ENCODE peak calls at places on chromosomes 3 and 15, in eight cellular contexts. One of them, this sample, is unnamed.
A peak's percentile ranks its signal among the peaks of the same experiment; 100 is the strongest.

GRCh38 chr15:33492434-33493052 is 181.8 kb downstream of the RYR3 start:
- DNase-seq in progenitor cell of endocrine pancreas: no peak
- DNase-seq in IMR-90: no peak
- DNase-seq in foreskin fibroblast: no peak
- DNase-seq in AG09319: no peak
- DNase-seq in AG09309: no peak
- DNase-seq in GM10248: no peak
- DNase-seq in CD4-positive, alpha-beta T cell: no peak
- DNase-seq in this sample: no peak

GRCh38 chr3:55166577-55167555 is 239.0 kb upstream of the LRTM1 start:
- DNase-seq in progenitor cell of endocrine pancreas: no peak
- DNase-seq in AG09319: no peak
- DNase-seq in foreskin fibroblast: peak; percentile 63
- DNase-seq in AG09309: no peak
- DNase-seq in IMR-90: peak; percentile 57
- DNase-seq in GM10248: no peak
- DNase-seq in CD4-positive, alpha-beta T cell: no peak
- DNase-seq in this sample: no peak

GRCh38 chr3:44117736-44118135 is 124.0 kb upstream of the TOPAZ1 start:
- DNase-seq in CD4-positive, alpha-beta T cell: no peak
- DNase-seq in AG09319: no peak
- DNase-seq in progenitor cell of endocrine pancreas: no peak
- DNase-seq in AG09309: no peak
- DNase-seq in IMR-90: no peak
- DNase-seq in foreskin fibroblast: no peak
- DNase-seq in GM10248: no peak
- DNase-seq in this sample: no peak

GRCh38 chr3:30315452-30315851 is 290.9 kb upstream of the TGFBR2 start:
- DNase-seq in AG09309: no peak
- DNase-seq in IMR-90: peak; percentile 44
- DNase-seq in AG09319: no peak
- DNase-seq in progenitor cell of endocrine pancreas: no peak
- DNase-seq in CD4-positive, alpha-beta T cell: no peak
- DNase-seq in foreskin fibroblast: peak; percentile 77
- DNase-seq in GM10248: no peak
- DNase-seq in this sample: no peak

GRCh38 chr3:133805384-133805701 is 272 bp upstream of the SRPRB start:
- DNase-seq in CD4-positive, alpha-beta T cell: no peak
- DNase-seq in AG09319: no peak
- DNase-seq in foreskin fibroblast: no peak
- DNase-seq in AG09309: no peak
- DNase-seq in progenitor cell of endocrine pancreas: no peak
- DNase-seq in GM10248: no peak
- DNase-seq in IMR-90: no peak
- DNase-seq in this sample: no peak

GRCh38 chr3:71142440-71143161 is 440.9 kb downstream of the FOXP1 start:
- DNase-seq in foreskin fibroblast: no peak
- DNase-seq in AG09309: no peak
- DNase-seq in IMR-90: peak; percentile 34
- DNase-seq in AG09319: no peak
- DNase-seq in progenitor cell of endocrine pancreas: no peak
- DNase-seq in GM10248: no peak
- DNase-seq in CD4-positive, alpha-beta T cell: no peak
- DNase-seq in this sample: no peak

GRCh38 chr3:15638193-15638890 is 36.8 kb downstream of the BTD start:
- DNase-seq in progenitor cell of endocrine pancreas: no peak
- DNase-seq in IMR-90: peak; percentile 57
- DNase-seq in AG09319: no peak
- DNase-seq in foreskin fibroblast: peak; percentile 59
- DNase-seq in AG09309: no peak
- DNase-seq in GM10248: no peak
- DNase-seq in CD4-positive, alpha-beta T cell: no peak
- DNase-seq in this sample: no peak

GRCh38 chr3:175512700-175513099 is 653.6 kb downstream of the NAALADL2 start:
- DNase-seq in progenitor cell of endocrine pancreas: no peak
- DNase-seq in CD4-positive, alpha-beta T cell: no peak
- DNase-seq in GM10248: no peak
- DNase-seq in foreskin fibroblast: no peak
- DNase-seq in AG09309: no peak
- DNase-seq in AG09319: no peak
- DNase-seq in IMR-90: no peak
- DNase-seq in this sample: no peak

GRCh38 chr3:195773956-195774537 is 37.7 kb downstream of the MUC4 start:
- DNase-seq in GM10248: no peak
- DNase-seq in AG09319: no peak
- DNase-seq in AG09309: no peak
- DNase-seq in IMR-90: no peak
- DNase-seq in progenitor cell of endocrine pancreas: no peak
- DNase-seq in foreskin fibroblast: no peak
- DNase-seq in CD4-positive, alpha-beta T cell: no peak
- DNase-seq in this sample: no peak

DNA sequence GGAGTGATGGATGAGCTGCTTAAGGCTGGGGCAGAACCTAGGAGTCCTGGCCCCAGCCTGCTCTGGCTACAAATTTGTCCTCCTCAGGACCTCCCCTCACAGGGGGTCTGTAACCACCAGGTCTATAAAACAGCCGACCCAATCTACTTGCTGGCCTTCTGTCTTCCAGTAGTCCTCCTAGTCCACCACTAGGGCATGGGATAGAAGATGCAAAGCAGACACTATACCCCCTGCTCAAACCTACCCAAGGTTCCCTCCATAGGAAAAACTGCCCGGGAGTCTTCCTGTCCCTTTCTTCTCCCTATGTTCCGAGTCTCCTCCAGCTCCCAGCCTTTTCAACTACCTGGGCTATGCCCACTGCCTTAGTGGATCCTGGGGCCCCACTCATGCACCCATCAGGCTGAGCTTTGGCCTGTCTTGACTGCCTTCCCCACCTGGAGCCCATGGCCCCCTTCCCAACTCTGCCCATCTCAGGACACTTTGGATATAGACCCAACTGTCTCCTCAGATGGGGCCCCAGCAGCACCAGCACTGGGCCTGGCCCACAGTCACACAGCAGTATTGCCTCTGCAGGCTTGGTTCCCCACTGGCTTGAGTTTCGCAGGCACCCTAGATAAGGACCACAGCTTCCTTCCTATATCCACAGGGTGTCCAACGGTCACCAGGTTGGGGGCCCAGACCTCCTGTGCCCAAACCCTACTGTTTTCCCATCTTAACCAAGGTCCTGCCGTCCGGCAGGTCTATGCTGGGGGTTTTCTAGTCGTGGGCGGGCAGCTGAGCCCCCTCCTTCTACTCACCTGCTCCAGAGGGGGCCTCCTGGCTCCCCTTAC is 1.1 kb downstream of the HYAL3 start:
- DNase-seq in CD4-positive, alpha-beta T cell: no peak
- DNase-seq in GM10248: no peak
- DNase-seq in progenitor cell of endocrine pancreas: no peak
- DNase-seq in IMR-90: no peak
- DNase-seq in AG09309: no peak
- DNase-seq in foreskin fibroblast: no peak
- DNase-seq in AG09319: no peak
- DNase-seq in this sample: no peak
- TF ChIP-seq CTCF in CD4-positive, alpha-beta T cell: no peak
- TF ChIP-seq CTCF in GM10248: no peak
- TF ChIP-seq CTCF in progenitor cell of endocrine pancreas: peak; percentile 15
- TF ChIP-seq CTCF in IMR-90: peak; percentile 18
- TF ChIP-seq CTCF in AG09309: no peak
- TF ChIP-seq CTCF in foreskin fibroblast: no peak
- TF ChIP-seq CTCF in AG09319: no peak
- TF ChIP-seq CTCF in this sample: no peak

GRCh38 chr3:58588030-58588614 is 10.9 kb upstream of the FAM107A start:
- DNase-seq in GM10248: no peak
- DNase-seq in AG09309: no peak
- DNase-seq in AG09319: no peak
- DNase-seq in IMR-90: peak; percentile 46
- DNase-seq in foreskin fibroblast: peak; percentile 65
- DNase-seq in progenitor cell of endocrine pancreas: peak; percentile 65
- DNase-seq in CD4-positive, alpha-beta T cell: no peak
- DNase-seq in this sample: no peak
- TF ChIP-seq CTCF in GM10248: no peak
- TF ChIP-seq CTCF in AG09309: no peak
- TF ChIP-seq CTCF in AG09319: no peak
- TF ChIP-seq CTCF in IMR-90: no peak
- TF ChIP-seq CTCF in foreskin fibroblast: no peak
- TF ChIP-seq CTCF in progenitor cell of endocrine pancreas: no peak
- TF ChIP-seq CTCF in CD4-positive, alpha-beta T cell: no peak
- TF ChIP-seq CTCF in this sample: no peak

DNA sequence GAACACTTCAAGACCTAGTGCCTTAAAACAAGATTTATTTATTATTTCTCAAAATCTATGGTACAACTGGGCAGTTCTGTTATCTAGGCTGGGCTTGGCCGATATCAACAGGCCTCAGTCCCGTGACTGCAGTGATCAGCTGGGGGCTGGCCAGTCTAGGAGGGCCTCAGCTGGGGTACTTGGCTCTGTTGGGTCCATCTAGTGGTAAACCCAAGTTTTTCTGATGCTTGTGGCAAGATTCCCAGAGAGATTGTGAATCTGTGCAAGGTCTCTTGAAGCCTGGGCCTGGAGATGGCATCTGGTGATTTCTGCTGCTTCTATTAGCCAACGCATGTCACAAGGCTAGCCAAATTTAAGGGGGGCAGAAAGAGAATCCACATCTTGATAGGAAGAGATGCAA is 482.4 kb upstream of the SGO1 start:
- DNase-seq in CD4-positive, alpha-beta T cell: no peak
- DNase-seq in AG09309: no peak
- DNase-seq in GM10248: no peak
- DNase-seq in foreskin fibroblast: peak; percentile 18
- DNase-seq in IMR-90: no peak
- DNase-seq in AG09319: no peak
- DNase-seq in progenitor cell of endocrine pancreas: no peak
- DNase-seq in this sample: no peak
- TF ChIP-seq CTCF in CD4-positive, alpha-beta T cell: no peak
- TF ChIP-seq CTCF in AG09309: no peak
- TF ChIP-seq CTCF in GM10248: no peak
- TF ChIP-seq CTCF in foreskin fibroblast: no peak
- TF ChIP-seq CTCF in IMR-90: no peak
- TF ChIP-seq CTCF in AG09319: no peak
- TF ChIP-seq CTCF in progenitor cell of endocrine pancreas: no peak
- TF ChIP-seq CTCF in this sample: no peak

GRCh38 chr15:55518641-55519040 is 10.6 kb upstream of the DNAAF4 start:
- DNase-seq in CD4-positive, alpha-beta T cell: no peak
- DNase-seq in IMR-90: no peak
- DNase-seq in AG09309: no peak
- DNase-seq in progenitor cell of endocrine pancreas: no peak
- DNase-seq in AG09319: no peak
- DNase-seq in GM10248: no peak
- DNase-seq in foreskin fibroblast: peak; percentile 27
- DNase-seq in this sample: no peak
- TF ChIP-seq CTCF in CD4-positive, alpha-beta T cell: no peak
- TF ChIP-seq CTCF in IMR-90: peak; percentile 14
- TF ChIP-seq CTCF in AG09309: peak; percentile 31
- TF ChIP-seq CTCF in progenitor cell of endocrine pancreas: peak; percentile 45
- TF ChIP-seq CTCF in AG09319: no peak
- TF ChIP-seq CTCF in GM10248: no peak
- TF ChIP-seq CTCF in foreskin fibroblast: no peak
- TF ChIP-seq CTCF in this sample: no peak

GRCh38 chr15:73683624-73684536 is at the start of gene CD276:
- DNase-seq in GM10248: peak; percentile 78
- DNase-seq in CD4-positive, alpha-beta T cell: no peak
- DNase-seq in foreskin fibroblast: peak; percentile 92
- DNase-seq in AG09319: peak; percentile 44
- DNase-seq in IMR-90: peak; percentile 64
- DNase-seq in AG09309: no peak
- DNase-seq in progenitor cell of endocrine pancreas: peak; percentile 68
- DNase-seq in this sample: peak; percentile 42
- TF ChIP-seq CTCF in GM10248: peak; percentile 43
- TF ChIP-seq CTCF in CD4-positive, alpha-beta T cell: no peak
- TF ChIP-seq CTCF in foreskin fibroblast: peak; percentile 38
- TF ChIP-seq CTCF in AG09319: peak; percentile 17
- TF ChIP-seq CTCF in IMR-90: peak; percentile 43
- TF ChIP-seq CTCF in AG09309: peak; percentile 43
- TF ChIP-seq CTCF in progenitor cell of endocrine pancreas: peak; percentile 32
- TF ChIP-seq CTCF in this sample: no peak

DNA sequence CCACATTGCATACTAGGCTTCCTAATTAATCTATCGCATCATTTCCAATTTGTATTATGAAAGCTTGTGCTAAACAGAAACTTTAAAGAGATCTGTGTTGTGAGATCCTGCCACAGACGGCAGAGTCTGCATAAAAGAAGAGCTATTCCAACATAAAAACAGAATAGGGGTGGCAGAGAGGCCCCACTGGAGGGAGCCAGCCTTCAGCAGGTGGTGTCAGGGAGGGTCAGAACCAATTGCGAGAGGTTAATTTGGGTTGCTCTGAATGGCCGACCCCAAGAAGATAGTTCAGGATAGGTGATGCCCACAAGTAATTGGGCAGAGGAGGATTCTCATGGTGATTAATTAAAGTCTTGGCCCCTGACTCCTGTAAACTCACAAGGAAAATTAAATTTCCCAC is 74.8 kb downstream of the DCLK3 start:
- DNase-seq in GM10248: no peak
- DNase-seq in CD4-positive, alpha-beta T cell: no peak
- DNase-seq in AG09309: no peak
- DNase-seq in IMR-90: no peak
- DNase-seq in AG09319: no peak
- DNase-seq in progenitor cell of endocrine pancreas: no peak
- DNase-seq in foreskin fibroblast: no peak
- DNase-seq in this sample: no peak
- TF ChIP-seq CTCF in GM10248: no peak
- TF ChIP-seq CTCF in CD4-positive, alpha-beta T cell: no peak
- TF ChIP-seq CTCF in AG09309: no peak
- TF ChIP-seq CTCF in IMR-90: no peak
- TF ChIP-seq CTCF in AG09319: no peak
- TF ChIP-seq CTCF in progenitor cell of endocrine pancreas: no peak
- TF ChIP-seq CTCF in foreskin fibroblast: no peak
- TF ChIP-seq CTCF in this sample: no peak

GRCh38 chr15:94131875-94132274 is 99.5 kb upstream of the MCTP2 start:
- DNase-seq in foreskin fibroblast: no peak
- DNase-seq in IMR-90: no peak
- DNase-seq in progenitor cell of endocrine pancreas: no peak
- DNase-seq in AG09309: no peak
- DNase-seq in GM10248: no peak
- DNase-seq in CD4-positive, alpha-beta T cell: no peak
- DNase-seq in AG09319: no peak
- DNase-seq in this sample: no peak

GRCh38 chr15:94135748-94136147 is 95.6 kb upstream of the MCTP2 start:
- DNase-seq in CD4-positive, alpha-beta T cell: no peak
- DNase-seq in progenitor cell of endocrine pancreas: no peak
- DNase-seq in AG09319: no peak
- DNase-seq in foreskin fibroblast: peak; percentile 4
- DNase-seq in AG09309: no peak
- DNase-seq in GM10248: no peak
- DNase-seq in IMR-90: no peak
- DNase-seq in this sample: no peak
- TF ChIP-seq CTCF in CD4-positive, alpha-beta T cell: no peak
- TF ChIP-seq CTCF in progenitor cell of endocrine pancreas: no peak
- TF ChIP-seq CTCF in AG09319: peak; percentile 16
- TF ChIP-seq CTCF in foreskin fibroblast: no peak
- TF ChIP-seq CTCF in AG09309: peak; percentile 19
- TF ChIP-seq CTCF in GM10248: no peak
- TF ChIP-seq CTCF in IMR-90: no peak
- TF ChIP-seq CTCF in this sample: no peak

GRCh38 chr3:113741086-113741485 is 5.0 kb downstream of the NAA50 start:
- DNase-seq in CD4-positive, alpha-beta T cell: no peak
- DNase-seq in AG09319: no peak
- DNase-seq in progenitor cell of endocrine pancreas: no peak
- DNase-seq in GM10248: no peak
- DNase-seq in AG09309: no peak
- DNase-seq in foreskin fibroblast: no peak
- DNase-seq in IMR-90: no peak
- DNase-seq in this sample: no peak

GRCh38 chr3:113736548-113737089 is 9.4 kb downstream of the NAA50 start:
- DNase-seq in AG09309: peak; percentile 47
- DNase-seq in foreskin fibroblast: peak; percentile 79
- DNase-seq in IMR-90: peak; percentile 73
- DNase-seq in CD4-positive, alpha-beta T cell: no peak
- DNase-seq in progenitor cell of endocrine pancreas: no peak
- DNase-seq in AG09319: peak; percentile 38
- DNase-seq in GM10248: peak; percentile 40
- DNase-seq in this sample: no peak
- TF ChIP-seq CTCF in AG09309: peak; percentile 51
- TF ChIP-seq CTCF in foreskin fibroblast: peak; percentile 45
- TF ChIP-seq CTCF in IMR-90: peak; percentile 79
- TF ChIP-seq CTCF in CD4-positive, alpha-beta T cell: peak; percentile 82
- TF ChIP-seq CTCF in progenitor cell of endocrine pancreas: peak; percentile 69
- TF ChIP-seq CTCF in AG09319: peak; percentile 48
- TF ChIP-seq CTCF in GM10248: peak; percentile 65
- TF ChIP-seq CTCF in this sample: peak; percentile 53

This sample was measured in omental fat pad.